ENCODE peak calls at places on chromosome 20, in eight cellular contexts. P, X, T, H, U, A, L and V are unnamed samples.
A peak's percentile ranks its signal among the peaks of the same experiment; 100 is the strongest.

GRCh38 chr20:49814057-49814675 is 1.5 kb downstream of the SLC9A8 start:
- DNase-seq in P (no peak), X (no peak), T (no peak), H (no peak), U (no peak), A (no peak), L (no peak), V (no peak)

GRCh38 chr20:32582659-32583580 is 2.2 kb downstream of the NOL4L start:
- DNase-seq in P (no peak), X (peak; percentile 35), T (no peak), H (peak; percentile 82), U (no peak), A (no peak), L (peak; percentile 70), V (peak; percentile 81)

GRCh38 chr20:17833036-17833674 is 133.4 kb downstream of the BANF2 start:
- DNase-seq in P (no peak), X (no peak), T (no peak), H (no peak), U (no peak), A (no peak), L (no peak), V (no peak)

GRCh38 chr20:2751868-2752630 is 48.4 kb downstream of the CPXM1 start:
- DNase-seq in P (no peak), X (peak; percentile 21), T (no peak), H (no peak), U (peak; percentile 43), A (no peak), L (peak; percentile 81), V (peak; percentile 83)

GRCh38 chr20:58630063-58630462 is 21.0 kb upstream of the STX16 start:
- DNase-seq in P (no peak), X (no peak), T (no peak), H (no peak), U (no peak), A (peak; percentile 61), L (no peak), V (peak; percentile 13)

GRCh38 chr20:37526839-37527637 is 638 bp downstream of the BLCAP start:
- DNase-seq in P (no peak), X (no peak), T (no peak), H (peak; percentile 63), U (peak; percentile 33), A (no peak), L (peak; percentile 39), V (peak; percentile 72)

GRCh38 chr20:57397693-57398108 is 6.5 kb downstream of the RBM38 start:
- DNase-seq in P (no peak), X (no peak), T (no peak), H (no peak), U (peak; percentile 43), A (no peak), L (no peak), V (peak; percentile 93)

GRCh38 chr20:59633646-59634045 is 29.3 kb downstream of the PHACTR3 start:
- DNase-seq in P (no peak), X (no peak), T (no peak), H (no peak), U (no peak), A (no peak), L (no peak), V (no peak)

GRCh38 chr20:37598101-37598530 is 70.4 kb upstream of the BLCAP start:
- DNase-seq in P (no peak), X (no peak), T (no peak), H (peak; percentile 81), U (no peak), A (no peak), L (no peak), V (no peak)

GRCh38 chr20:36307412-36308317 is 1.5 kb downstream of the DLGAP4 start:
- DNase-seq in P (no peak), X (no peak), T (no peak), H (peak; percentile 38), U (peak; percentile 16), A (no peak), L (no peak), V (no peak)

GRCh38 chr20:52416959-52417358 is 225.4 kb upstream of the ZFP64 start:
- DNase-seq in P (no peak), X (no peak), T (no peak), H (no peak), U (no peak), A (no peak), L (no peak), V (no peak)

GRCh38 chr20:39880890-39881289 is 808.1 kb downstream of the MAFB start:
- DNase-seq in P (no peak), X (no peak), T (no peak), H (peak; percentile 50), U (no peak), A (peak; percentile 5), L (no peak), V (no peak)

GRCh38 chr20:58822175-58822574 is 28.5 kb downstream of the GNAS-AS1 start:
- DNase-seq in P (no peak), X (no peak), T (no peak), H (peak; percentile 51), U (no peak), A (no peak), L (peak; percentile 58), V (no peak)

GRCh38 chr20:20549267-20549612 is 163.2 kb downstream of the RALGAPA2 start:
- DNase-seq in P (no peak), X (no peak), T (no peak), H (no peak), U (peak; percentile 33), A (no peak), L (no peak), V (no peak)

GRCh38 chr20:50020283-50020682 is 37.5 kb downstream of the SNAI1 start:
- DNase-seq in P (no peak), X (no peak), T (no peak), H (no peak), U (no peak), A (peak; percentile 65), L (no peak), V (no peak)

GRCh38 chr20:63441777-63442493 is 30.5 kb downstream of the KCNQ2 start:
- DNase-seq in P (no peak), X (no peak), T (no peak), H (peak; percentile 74), U (peak; percentile 73), A (peak; percentile 41), L (no peak), V (no peak)

GRCh38 chr20:24672886-24673677 is 203.7 kb downstream of the SYNDIG1 start:
- DNase-seq in P (no peak), X (no peak), T (no peak), H (no peak), U (no peak), A (no peak), L (no peak), V (peak; percentile 66)

GRCh38 chr20:64069614-64070243 is 6.7 kb downstream of the TCEA2 start:
- DNase-seq in P (no peak), X (no peak), T (no peak), H (peak; percentile 86), U (peak; percentile 48), A (peak; percentile 29), L (peak; percentile 63), V (peak; percentile 85)

GRCh38 chr20:2745936-2746635 is 53.5 kb downstream of the EBF4 start:
- DNase-seq in P (peak; percentile 86), X (no peak), T (no peak), H (no peak), U (no peak), A (no peak), L (no peak), V (peak; percentile 56)

GRCh38 chr20:10619427-10619826 is 54.4 kb downstream of the JAG1 start:
- DNase-seq in P (no peak), X (no peak), T (peak; percentile 47), H (peak; percentile 76), U (no peak), A (peak; percentile 76), L (no peak), V (no peak)

GRCh38 chr20:2696646-2697045 is 4.1 kb downstream of the EBF4 start:
- DNase-seq in P (no peak), X (no peak), T (no peak), H (no peak), U (peak; percentile 7), A (no peak), L (no peak), V (peak; percentile 58)

DNA sequence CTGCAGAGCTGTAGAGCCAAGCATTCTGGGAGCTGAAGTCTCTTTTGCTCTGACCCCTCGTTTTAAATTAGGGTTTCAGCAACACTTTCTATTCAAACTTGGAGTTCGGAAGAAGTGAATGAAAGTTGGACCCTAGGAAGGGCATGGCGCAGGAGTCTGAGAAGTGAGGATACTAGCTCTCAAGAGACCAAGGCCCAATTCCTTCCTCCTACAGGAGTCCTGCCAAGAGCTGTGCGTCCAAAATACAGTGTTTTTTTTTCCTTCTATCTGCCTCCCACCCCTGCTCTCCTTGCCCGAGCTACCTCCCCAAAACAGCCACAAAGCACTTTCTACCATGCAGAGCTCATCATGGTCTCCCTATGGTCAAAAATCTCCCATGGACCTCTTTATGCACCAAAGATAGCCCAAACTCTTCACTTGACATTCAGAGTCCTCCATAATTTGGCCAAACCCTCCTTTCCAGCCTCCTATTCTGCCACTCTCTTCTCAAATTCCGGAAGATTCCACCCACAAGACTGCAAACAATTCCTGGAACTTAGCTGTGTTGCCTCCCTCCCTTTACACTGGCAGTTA is 649 bp upstream of the CSNK2A1 start:
- DNase-seq in P (no peak), X (no peak), T (no peak), H (no peak), U (no peak), A (no peak), L (no peak), V (no peak)
- H3K4me3 ChIP-seq in P (peak overlapping the region; percentile 80), X (no peak overlapping the region), T (peak overlapping the region; percentile 99), H (peak overlapping the region; percentile 98), U (peak overlapping the region; percentile 90), A (no peak overlapping the region), L (peak overlapping the region; percentile 94), V (no peak overlapping the region)

GRCh38 chr20:44080646-44081267 is 106.2 kb downstream of the JPH2 start:
- DNase-seq in P (peak; percentile 92), X (peak; percentile 41), T (peak; percentile 78), H (peak; percentile 85), U (peak; percentile 82), A (peak; percentile 79), L (peak; percentile 81), V (no peak)
- TF ChIP-seq POLR2AphosphoS5 in P (peak; percentile 27), X (no peak), T (no peak), H (no peak), U (peak; percentile 35), A (no peak), L (no peak), V (no peak)

DNA sequence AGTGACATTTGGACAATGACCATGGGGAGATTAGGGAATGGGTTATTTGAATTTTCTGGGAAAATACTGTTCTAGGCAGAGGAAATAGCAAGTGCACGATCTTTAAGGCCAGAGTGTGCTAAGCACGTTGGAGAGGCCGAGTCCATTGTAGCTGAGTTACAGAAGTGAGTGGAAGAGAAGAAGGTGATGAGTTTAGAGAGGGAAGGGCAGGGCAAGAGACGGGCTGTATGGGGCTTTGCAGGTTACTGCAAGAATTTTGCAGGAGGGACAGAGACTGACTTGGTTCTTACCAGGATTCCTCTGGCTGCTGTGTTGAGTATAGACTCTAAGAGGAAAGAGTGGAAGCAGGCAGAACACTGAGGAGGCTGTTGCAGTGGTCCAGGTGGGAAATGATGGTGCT is 1.1 kb upstream of the NCOA3 start:
- DNase-seq in P (no peak), X (no peak), T (no peak), H (no peak), U (no peak), A (no peak), L (peak; percentile 22), V (no peak)
- H3K4me3 ChIP-seq in P (no peak overlapping the region), X (no peak overlapping the region), T (peak overlapping the region; percentile 73), H (no peak overlapping the region), U (no peak overlapping the region), A (no peak overlapping the region), L (peak overlapping the region; percentile 98), V (peak overlapping the region; percentile 83)

GRCh38 chr20:12762725-12763124 is 246.0 kb upstream of the SPTLC3 start:
- DNase-seq in P (no peak), X (no peak), T (no peak), H (peak; percentile 25), U (no peak), A (no peak), L (no peak), V (no peak)

GRCh38 chr20:12764053-12764452 is 244.7 kb upstream of the SPTLC3 start:
- DNase-seq in P (no peak), X (no peak), T (no peak), H (peak; percentile 25), U (no peak), A (no peak), L (no peak), V (no peak)
- TF ChIP-seq POLR2AphosphoS5 in P (no peak), X (no peak), T (no peak), H (peak; percentile 49), U (no peak), A (no peak), L (no peak), V (no peak)